ENCODE peak calls at places on chromosomes 1 and 21, in six cellular contexts. P is heart right ventricle, O is HCT116, N is cardiac muscle cell, M is transverse colon, C is IMR-90. A is an unnamed sample. For H3K36me3 and H3K9me3, the result is how much of the 10 kb centered on the place peaks cover.

GRCh38 chr1:49842596-49842995 is 181.2 kb downstream of the AGBL4 start:
- DNase-seq in P (no peak), O (no peak), N (no peak), M (no peak), C (no peak), A (no peak)

GRCh38 chr1:39472826-39473225 is 18.6 kb upstream of the BMP8A start:
- DNase-seq in P (no peak), O (no peak), N (no peak), M (no peak), C (no peak), A (no peak)

GRCh38 chr1:118945460-118945859 is 42.7 kb downstream of the TBX15 start:
- DNase-seq in P (no peak), O (no peak), N (no peak), M (no peak), C (no peak), A (no peak)

GRCh38 chr1:156828414-156829085 is 11.9 kb upstream of the SH2D2A start:
- DNase-seq in P (no peak), O (no peak), N (no peak), M (no peak), C (no peak), A (no peak)

GRCh38 chr1:119008483-119009299 is 20.5 kb upstream of the TBX15 start:
- DNase-seq in P (no peak), O (peak), N (peak), M (no peak), C (peak), A (peak)

GRCh38 chr21:33734326-33734725 is 92.0 kb downstream of the ITSN1 start:
- DNase-seq in P (no peak), O (no peak), N (no peak), M (no peak), C (peak), A (no peak)

GRCh38 chr1:54273092-54273836 is 73.3 kb downstream of the MRPL37 start:
- DNase-seq in P (peak), O (no peak), N (peak), M (peak), C (peak), A (peak)

GRCh38 chr1:23367451-23367790 is 2.2 kb downstream of the ZNF436 start:
- DNase-seq in P (no peak), O (no peak), N (no peak), M (no peak), C (no peak), A (peak)

GRCh38 chr1:3775498-3776230 is 3.1 kb downstream of the SMIM1 start:
- DNase-seq in P (peak), O (peak), N (peak), M (peak), C (peak), A (peak)

GRCh38 chr1:115323366-115324004 is 14.6 kb downstream of the NGF start:
- DNase-seq in P (no peak), O (no peak), N (no peak), M (no peak), C (peak), A (no peak)

GRCh38 chr21:41834926-41835663 is 44.0 kb downstream of the PRDM15 start:
- DNase-seq in P (no peak), O (no peak), N (no peak), M (no peak), C (no peak), A (no peak)
- H3K36me3 ChIP-seq in P (under half), O (under half), N (under half), M (under half), C (under half), A (under half)

GRCh38 chr1:43253876-43254275 is 15.9 kb upstream of the TMEM125 start:
- DNase-seq in P (no peak), O (no peak), N (no peak), M (no peak), C (no peak), A (no peak)
- H3K9me3 ChIP-seq in P (under half), O (under half), N (under half), M (under half), C (under half), A (under half)

DNA sequence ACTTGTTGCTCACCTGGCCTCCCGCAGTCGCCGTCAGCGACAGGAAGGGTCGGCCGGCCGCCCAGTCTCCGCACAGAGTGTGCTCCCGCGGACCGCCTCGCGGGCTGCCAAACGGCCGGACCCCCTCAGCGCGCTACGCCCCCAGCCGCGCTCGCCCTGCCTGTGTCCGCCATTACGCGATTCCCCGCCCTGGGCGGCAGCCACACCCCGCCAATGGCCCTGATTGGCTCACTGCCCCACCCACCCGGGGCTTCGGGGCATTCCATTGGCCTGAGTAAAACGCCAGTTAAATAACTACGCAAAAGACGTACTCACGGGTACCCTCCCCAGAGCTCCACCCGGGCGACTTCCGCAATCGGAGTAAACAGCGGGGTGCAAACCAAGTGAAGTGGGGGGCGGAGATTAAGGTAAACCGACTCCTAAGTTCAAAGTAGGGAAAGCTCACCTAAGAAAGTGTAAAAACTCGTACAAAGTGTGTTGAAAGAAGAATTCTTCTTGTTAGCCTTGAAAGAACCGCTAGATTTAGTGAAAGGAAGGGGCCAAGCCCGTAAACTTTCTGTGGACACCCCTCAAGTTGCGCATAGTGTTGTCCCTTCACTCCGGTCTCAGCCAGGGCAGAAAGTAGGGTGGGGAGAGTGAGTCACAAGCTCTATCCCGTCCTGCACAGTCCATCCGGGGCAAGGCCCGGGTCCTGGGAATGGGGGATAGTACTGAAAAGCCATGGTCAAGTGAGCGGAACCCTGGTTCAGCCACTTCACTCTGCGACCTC is at the start of gene WASF2:
- DNase-seq in P (peak), O (peak), N (peak), M (peak), C (peak), A (peak)
- TF ChIP-seq CTCF in P (no peak), O (no peak), N (no peak), M (no peak), C (peak), A (no peak)

GRCh38 chr1:243837907-243838546 is 12.0 kb downstream of the AKT3 start:
- DNase-seq in P (no peak), O (no peak), N (no peak), M (no peak), C (no peak), A (no peak)
- H3K36me3 ChIP-seq in P (under half), O (under half), N (under half), M (under half), C (under half), A (under half)

DNA sequence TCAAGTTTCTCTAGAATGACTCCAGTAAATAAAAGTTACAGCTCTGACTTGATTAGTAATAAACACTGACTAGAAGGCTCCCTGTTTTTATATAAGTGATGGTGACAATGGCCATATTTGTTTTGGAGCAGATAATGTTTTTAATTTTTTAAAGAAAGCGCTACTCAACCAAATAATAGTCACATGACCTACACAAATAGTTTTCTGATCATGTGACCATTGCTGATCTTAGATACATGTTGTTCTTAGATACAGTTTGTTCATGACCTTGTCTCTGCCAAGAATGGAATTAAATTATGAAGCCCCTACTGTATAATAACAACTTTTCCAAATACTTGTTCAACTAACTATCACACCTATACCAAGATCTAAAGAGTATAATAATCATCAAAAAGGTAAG is 22.3 kb upstream of the CLDN8 start:
- DNase-seq in P (no peak), O (no peak), N (no peak), M (no peak), C (no peak), A (no peak)
- H3K9me3 ChIP-seq in P (under half), O (under half), N (under half), M (under half), C (under half), A (under half)

GRCh38 chr1:197773856-197774255 is 1.4 kb downstream of the DENND1B start:
- DNase-seq in P (no peak), O (no peak), N (no peak), M (no peak), C (no peak), A (no peak)

GRCh38 chr1:197778326-197778922 is 3.1 kb upstream of the DENND1B start:
- DNase-seq in P (no peak), O (no peak), N (no peak), M (no peak), C (no peak), A (no peak)

GRCh38 chr1:197776348-197777082 is 1.2 kb upstream of the DENND1B start:
- DNase-seq in P (no peak), O (peak), N (peak), M (no peak), C (peak), A (no peak)

GRCh38 chr1:197774691-197775281 is 494 bp downstream of the DENND1B start:
- DNase-seq in P (peak), O (no peak), N (peak), M (peak), C (peak), A (peak)

GRCh38 chr1:197775282-197776262 is at the start of gene DENND1B:
- DNase-seq in P (peak), O (peak), N (peak), M (peak), C (peak), A (peak)
- TF ChIP-seq CTCF in P (no peak), O (peak), N (no peak), M (peak), C (no peak), A (no peak)

GRCh38 chr1:1407957-1408318 is 845 bp upstream of the MRPL20 start:
- DNase-seq in P (no peak), O (no peak), N (no peak), M (no peak), C (no peak), A (no peak)

GRCh38 chr1:1406101-1406820 is 832 bp downstream of the MRPL20 start:
- DNase-seq in P (no peak), O (no peak), N (no peak), M (no peak), C (no peak), A (no peak)

GRCh38 chr1:1403543-1404112 is 3.5 kb downstream of the MRPL20 start:
- DNase-seq in P (no peak), O (no peak), N (no peak), M (no peak), C (no peak), A (no peak)

GRCh38 chr1:1407101-1407956 is at the start of gene MRPL20:
- DNase-seq in P (peak), O (peak), N (peak), M (peak), C (peak), A (peak)

GRCh38 chr1:1406821-1407100 is 332 bp downstream of the MRPL20 start:
- DNase-seq in P (no peak), O (no peak), N (no peak), M (no peak), C (no peak), A (no peak)
- H3K36me3 ChIP-seq in P (under half), O (under half), N (under half), M (under half), C (under half), A (under half)

DNA sequence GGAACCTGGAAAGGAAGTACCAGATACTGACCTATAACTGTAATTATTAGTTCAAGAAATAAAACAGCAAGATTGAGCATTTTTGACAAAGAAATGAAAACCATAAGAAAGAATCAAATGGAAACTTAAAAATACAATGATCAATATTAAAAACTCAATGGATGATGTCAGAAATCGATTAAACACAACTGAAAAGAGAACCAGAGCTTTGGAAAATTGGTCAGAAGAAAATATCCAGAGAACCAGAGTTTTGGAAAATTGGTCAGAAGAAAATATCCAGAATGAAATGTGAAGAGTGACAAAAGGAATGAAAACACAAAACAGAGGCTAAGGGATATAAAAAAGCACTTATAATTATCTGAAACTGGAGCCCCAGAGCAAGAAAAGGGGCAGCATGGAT is 438.6 kb downstream of the AJAP1 start:
- DNase-seq in P (no peak), O (no peak), N (no peak), M (no peak), C (no peak), A (no peak)
- H3K9me3 ChIP-seq in P (under half), O (under half), N (under half), M (under half), C (under half), A (under half)

DNA sequence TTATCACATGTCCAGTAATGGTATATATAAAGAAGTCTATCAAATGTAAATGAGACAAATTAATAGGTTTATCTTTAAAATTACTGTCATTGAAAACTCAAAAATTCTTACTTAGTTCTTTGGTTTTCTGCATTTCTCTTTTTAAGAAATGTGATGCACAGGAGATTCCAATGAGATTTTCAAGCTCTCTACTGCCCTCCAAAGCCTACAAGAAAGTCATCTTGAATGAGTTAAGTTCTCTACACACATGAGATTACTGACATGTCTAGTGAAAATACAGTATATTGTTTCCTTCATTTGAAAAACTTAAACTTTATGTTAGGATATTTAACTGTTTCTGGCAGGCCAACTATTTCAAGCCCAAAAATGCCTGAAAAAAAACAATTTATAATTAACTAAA is 68.8 kb downstream of the ITGB3BP start:
- DNase-seq in P (no peak), O (no peak), N (peak), M (no peak), C (peak), A (no peak)
- TF ChIP-seq CTCF in P (peak), O (no peak), N (peak), M (no peak), C (peak), A (no peak)

GRCh38 chr1:225990705-225991464 is 8.3 kb downstream of the SDE2 start:
- DNase-seq in P (no peak), O (no peak), N (no peak), M (no peak), C (no peak), A (no peak)
- H3K36me3 ChIP-seq in P (under half), O (half or more), N (under half), M (under half), C (under half), A (under half)